ENCODE peak calls at places on chromosomes 13 and 19, in seven cellular contexts. N is IMR-90, H is fibroblast of villous mesenchyme, C is nephron progenitor cell, Z is B cell, S is adrenal gland, O is brain microvascular endothelial cell. D is an unnamed sample.
A peak's percentile ranks its signal among the peaks of the same experiment; 100 is the strongest.

GRCh38 chr19:15156391-15156790 is 44.4 kb downstream of the NOTCH3 start:
- DNase-seq in N (no peak), H (no peak), C (no peak), Z (no peak), S (no peak), O (no peak), D (no peak)

GRCh38 chr13:92307752-92308151 is 909.3 kb downstream of the GPC5 start:
- DNase-seq in N (no peak), H (no peak), C (no peak), Z (no peak), S (no peak), O (no peak), D (no peak)

GRCh38 chr19:17482877-17483604 is 12.7 kb downstream of the SLC27A1 start:
- DNase-seq in N (no peak), H (no peak), C (no peak), Z (no peak), S (no peak), O (no peak), D (no peak)

GRCh38 chr19:38095411-38096308 is 128.4 kb downstream of the DPF1 start:
- DNase-seq in N (peak; percentile 71), H (peak; percentile 73), C (peak; percentile 82), Z (peak; percentile 63), S (peak; percentile 80), O (peak; percentile 72), D (peak; percentile 74)

GRCh38 chr19:18839465-18840287 is 7.9 kb downstream of the UPF1 start:
- DNase-seq in N (no peak), H (peak; percentile 55), C (no peak), Z (peak; percentile 28), S (peak; percentile 56), O (no peak), D (no peak)

GRCh38 chr13:97116754-97117153 is 105.4 kb upstream of the MBNL2 start:
- DNase-seq in N (peak; percentile 65), H (peak; percentile 55), C (no peak), Z (no peak), S (peak; percentile 37), O (peak; percentile 50), D (peak; percentile 33)

GRCh38 chr13:112462408-112462807 is 86.3 kb downstream of the SPACA7 start:
- DNase-seq in N (no peak), H (no peak), C (no peak), Z (no peak), S (no peak), O (no peak), D (no peak)

GRCh38 chr19:56134655-56134922 is 6.5 kb upstream of the ZNF444 start:
- DNase-seq in N (no peak), H (no peak), C (no peak), Z (no peak), S (no peak), O (no peak), D (no peak)

GRCh38 chr13:31172535-31172934 is 10.8 kb upstream of the HSPH1 start:
- DNase-seq in N (peak; percentile 84), H (peak; percentile 65), C (no peak), Z (no peak), S (no peak), O (peak; percentile 77), D (no peak)

GRCh38 chr13:99908129-99908805 is 63.3 kb downstream of the ZIC5 start:
- DNase-seq in N (no peak), H (no peak), C (no peak), Z (no peak), S (no peak), O (no peak), D (no peak)

GRCh38 chr13:36891752-36892151 is 28.3 kb downstream of the SMAD9 start:
- DNase-seq in N (peak; percentile 22), H (peak; percentile 80), C (no peak), Z (no peak), S (no peak), O (no peak), D (no peak)

GRCh38 chr13:43360911-43361605 is 337.7 kb downstream of the DNAJC15 start:
- DNase-seq in N (peak; percentile 63), H (peak; percentile 14), C (no peak), Z (no peak), S (no peak), O (peak; percentile 24), D (no peak)

GRCh38 chr19:2336528-2337328 is 8.2 kb downstream of the SPPL2B start:
- DNase-seq in N (no peak), H (no peak), C (peak; percentile 56), Z (no peak), S (no peak), O (no peak), D (no peak)

GRCh38 chr13:106565127-106565775 is 2.7 kb downstream of the ARGLU1 start:
- DNase-seq in N (no peak), H (no peak), C (no peak), Z (no peak), S (no peak), O (no peak), D (no peak)

GRCh38 chr19:6272913-6273600 is 6.7 kb downstream of the MLLT1 start:
- DNase-seq in N (no peak), H (no peak), C (no peak), Z (no peak), S (no peak), O (no peak), D (no peak)

DNA sequence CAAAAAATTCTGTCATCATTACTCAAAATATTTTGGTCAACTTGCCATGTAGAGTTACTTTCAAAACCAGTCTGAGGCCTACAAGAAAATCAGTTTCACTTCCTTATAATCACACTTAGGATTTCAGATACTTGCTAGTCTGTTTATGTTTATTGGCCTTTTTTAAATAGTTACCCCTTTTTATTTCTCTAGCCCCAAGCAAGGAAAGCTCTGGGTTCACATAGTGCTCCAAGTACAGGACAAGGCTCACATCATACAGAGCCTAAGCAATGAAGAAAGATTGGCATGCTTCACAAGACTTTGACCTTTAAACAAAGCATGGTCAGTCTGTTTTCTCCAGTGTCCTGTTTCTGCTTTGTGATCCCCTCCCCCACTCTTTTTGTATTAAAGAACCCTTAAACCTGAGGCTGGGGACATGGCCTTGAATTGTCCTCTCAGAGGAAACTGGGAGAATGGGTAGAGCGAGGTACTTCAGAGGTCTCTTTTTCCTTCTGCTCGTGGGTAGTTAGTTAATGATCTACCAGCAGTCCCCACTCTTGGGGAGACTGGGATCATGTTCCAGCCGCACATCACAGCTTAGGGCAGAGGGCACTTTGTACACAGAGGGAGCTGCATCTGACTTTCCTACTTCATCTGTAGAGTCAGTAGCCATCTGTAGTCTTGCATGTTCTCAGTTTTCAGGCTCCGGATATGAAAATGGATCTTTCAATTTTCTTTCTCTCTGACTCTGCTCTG is 30.6 kb downstream of the CEACAM1 start:
- DNase-seq in N (no peak), H (no peak), C (peak; percentile 25), Z (peak; percentile 28), S (no peak), O (no peak), D (no peak)
- TF ChIP-seq CTCF in N (no peak), H (no peak), C (no peak), Z (no peak), S (no peak), O (no peak), D (no peak)

GRCh38 chr13:54241719-54242118 is 1213.1 kb downstream of the OLFM4 start:
- DNase-seq in N (no peak), H (no peak), C (no peak), Z (no peak), S (no peak), O (no peak), D (no peak)
- TF ChIP-seq CTCF in N (no peak), H (no peak), C (no peak), Z (no peak), S (no peak), O (no peak), D (no peak)

GRCh38 chr19:40254714-40255418 is 28.4 kb upstream of the CCNP start:
- DNase-seq in N (no peak), H (no peak), C (no peak), Z (no peak), S (peak; percentile 67), O (no peak), D (no peak)

GRCh38 chr19:40255619-40256166 is 29.2 kb upstream of the CCNP start:
- DNase-seq in N (no peak), H (no peak), C (no peak), Z (no peak), S (no peak), O (no peak), D (no peak)

GRCh38 chr19:40257096-40257517 is 28.0 kb downstream of the AKT2 start:
- DNase-seq in N (no peak), H (no peak), C (no peak), Z (no peak), S (peak; percentile 77), O (no peak), D (no peak)

GRCh38 chr19:40253611-40254092 is 27.2 kb upstream of the CCNP start:
- DNase-seq in N (no peak), H (no peak), C (no peak), Z (no peak), S (no peak), O (no peak), D (no peak)

GRCh38 chr19:40256511-40256910 is 28.6 kb downstream of the AKT2 start:
- DNase-seq in N (no peak), H (no peak), C (no peak), Z (no peak), S (no peak), O (no peak), D (no peak)
- TF ChIP-seq CTCF in N (no peak), H (no peak), C (no peak), Z (no peak), S (no peak), O (no peak), D (no peak)

DNA sequence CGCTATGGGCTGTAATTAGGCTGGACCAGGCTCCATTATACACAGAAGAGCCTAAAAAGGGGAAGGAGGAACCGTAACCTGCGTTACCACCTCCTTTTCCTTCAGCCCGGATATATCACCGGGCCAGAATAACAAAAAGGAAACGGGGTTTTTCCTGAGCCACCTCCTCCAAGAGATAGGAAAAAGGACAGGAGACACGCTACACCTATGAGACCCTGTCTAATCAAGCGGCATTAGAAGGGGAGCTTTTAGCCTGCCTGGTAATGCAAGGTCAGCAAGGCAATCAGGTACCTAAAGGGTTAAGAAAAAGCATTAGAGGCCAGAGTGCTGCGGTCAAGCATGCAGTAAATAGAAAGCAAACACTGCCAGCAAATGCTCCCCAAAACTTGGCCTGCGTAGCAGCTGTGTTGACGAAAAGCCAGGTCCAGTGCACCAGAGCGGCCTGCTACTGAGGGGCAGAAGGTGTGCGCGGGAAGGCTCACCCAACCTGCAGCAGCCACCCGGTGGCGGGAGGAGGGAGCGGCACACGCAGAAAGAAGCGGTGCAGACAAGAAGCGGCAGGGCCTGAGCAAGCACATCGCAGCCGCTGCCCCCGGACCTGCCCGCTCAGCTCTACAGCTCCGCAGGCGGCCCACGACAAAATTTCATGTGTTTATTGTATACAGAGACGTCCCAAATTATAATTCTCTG is 1466.1 kb downstream of the UQCRFS1 start:
- DNase-seq in N (peak; percentile 1), H (no peak), C (peak; percentile 30), Z (no peak), S (peak; percentile 20), O (peak; percentile 9), D (peak; percentile 12)
- TF ChIP-seq CTCF in N (no peak), H (no peak), C (no peak), Z (no peak), S (no peak), O (peak; percentile 49), D (peak; percentile 19)